ENCODE peak calls at places on chromosomes 12 and 14, in four cellular contexts. D is stimulated activated CD4-positive, alpha-beta T cell treated with anti-CD3 and anti-CD28 coated beads, TNF-alpha, amount 100 ng/mL, for 48 hours; E is progenitor cell of endocrine pancreas; G is cerebellar cortex. O is an unnamed sample.

GRCh38 chr12:12807970-12808702 is 5.0 kb upstream of the DDX47 start:
- DNase-seq in D (no peak), E (no peak), G (no peak), O (peak)

GRCh38 chr12:53977596-53978464 is 3.1 kb upstream of the HOTAIR start:
- DNase-seq in D (no peak), E (no peak), G (no peak), O (no peak)

GRCh38 chr12:8145754-8146415 is 10.9 kb upstream of the ZNF705A start:
- DNase-seq in D (no peak), E (no peak), G (peak), O (no peak)

GRCh38 chr12:106585862-106586534 is 3.2 kb downstream of the RFX4 start:
- DNase-seq in D (no peak), E (peak), G (no peak), O (no peak)

GRCh38 chr12:171276-171675 is 42.7 kb downstream of the SLC6A12 start:
- DNase-seq in D (no peak), E (no peak), G (no peak), O (no peak)

GRCh38 chr14:23624830-23625404 is 11.2 kb upstream of the DHRS2 start:
- DNase-seq in D (no peak), E (no peak), G (no peak), O (no peak)

GRCh38 chr14:70888681-70889175 is 18.5 kb upstream of the PCNX1 start:
- DNase-seq in D (no peak), E (no peak), G (no peak), O (no peak)

GRCh38 chr14:81565441-81566290 is 32.0 kb upstream of the SEL1L start:
- DNase-seq in D (no peak), E (no peak), G (peak), O (no peak)

GRCh38 chr12:49138999-49139398 is 7.8 kb upstream of the TUBA1B start:
- DNase-seq in D (no peak), E (no peak), G (no peak), O (no peak)

GRCh38 chr14:23559010-23559920 is 3.2 kb downstream of the THTPA start:
- DNase-seq in D (peak), E (peak), G (peak), O (no peak)

GRCh38 chr12:102960766-102961487 is 3.5 kb downstream of the ASCL1 start:
- DNase-seq in D (no peak), E (no peak), G (peak), O (no peak)

GRCh38 chr12:103350116-103350515 is 145.7 kb downstream of the C12orf42 start:
- DNase-seq in D (no peak), E (no peak), G (no peak), O (no peak)

GRCh38 chr12:62793256-62794217 is 141.4 kb downstream of the PPM1H start:
- DNase-seq in D (peak), E (peak), G (peak), O (peak)

GRCh38 chr12:2138294-2138693 is 85.5 kb downstream of the CACNA1C start:
- DNase-seq in D (no peak), E (no peak), G (no peak), O (no peak)

GRCh38 chr12:177336-177979 is 36.5 kb downstream of the SLC6A12 start:
- DNase-seq in D (no peak), E (no peak), G (no peak), O (no peak)

GRCh38 chr14:81406863-81407262 is 6.7 kb upstream of the STON2 start:
- DNase-seq in D (no peak), E (no peak), G (no peak), O (no peak)

GRCh38 chr12:79844693-79845092 is 90.2 kb downstream of the PPP1R12A start:
- DNase-seq in D (no peak), E (no peak), G (no peak), O (no peak)

GRCh38 chr14:64213079-64213478 is 81.1 kb downstream of the ESR2 start:
- DNase-seq in D (no peak), E (no peak), G (no peak), O (no peak)

GRCh38 chr14:95527392-95528002 is 7.4 kb upstream of the GLRX5 start:
- DNase-seq in D (no peak), E (no peak), G (peak), O (no peak)

GRCh38 chr14:68137704-68138619 is 318.4 kb downstream of the RAD51B start:
- DNase-seq in D (no peak), E (no peak), G (peak), O (no peak)

GRCh38 chr12:104372721-104373335 is 69.3 kb downstream of the EID3 start:
- DNase-seq in D (no peak), E (no peak), G (no peak), O (no peak)

GRCh38 chr12:34399631-34400422 is 377.5 kb downstream of the ALG10 start:
- DNase-seq in D (no peak), E (peak), G (no peak), O (no peak)

GRCh38 chr14:22888662-22889061 is 5.6 kb downstream of the REM2 start:
- DNase-seq in D (no peak), E (no peak), G (no peak), O (no peak)

GRCh38 chr14:101126376-101127130 is 223.0 kb upstream of the RTL1 start:
- DNase-seq in D (no peak), E (no peak), G (no peak), O (no peak)

GRCh38 chr12:91565816-91566215 is 383.2 kb upstream of the DCN start:
- DNase-seq in D (no peak), E (no peak), G (peak), O (no peak)

GRCh38 chr14:80902608-80903007 is 38.9 kb downstream of the CEP128 start:
- DNase-seq in D (no peak), E (no peak), G (no peak), O (no peak)

GRCh38 chr12:23895792-23896218 is 53.7 kb downstream of the SOX5 start:
- DNase-seq in D (no peak), E (no peak), G (peak), O (no peak)

GRCh38 chr12:132288516-132289188 is 40.7 kb downstream of the GALNT9 start:
- DNase-seq in D (no peak), E (no peak), G (peak), O (no peak)

GRCh38 chr12:109124878-109125648 is 8.7 kb downstream of the ACACB start:
- DNase-seq in D (no peak), E (no peak), G (no peak), O (no peak)

GRCh38 chr12:74539261-74539660 is 1.6 kb downstream of the ATXN7L3B start:
- DNase-seq in D (no peak), E (no peak), G (no peak), O (no peak)

GRCh38 chr12:19169222-19169621 is 39.7 kb downstream of the PLEKHA5 start:
- DNase-seq in D (no peak), E (no peak), G (no peak), O (no peak)

GRCh38 chr12:10227648-10228047 is 15.0 kb downstream of the GABARAPL1 start:
- DNase-seq in D (no peak), E (no peak), G (no peak), O (no peak)

GRCh38 chr14:30921305-30921704 is 46.9 kb downstream of the COCH start:
- DNase-seq in D (no peak), E (no peak), G (no peak), O (no peak)